ENCODE peak calls at places on chromosome 18, in eight cellular contexts. E, L, A, X, F, Z, D and W are unnamed samples.

GRCh38 chr18:76208632-76209308 is 286.3 kb downstream of the ZNF516 start:
- DNase-seq in E (no peak), L (peak; percentile 11), A (no peak), X (no peak), F (no peak), Z (no peak), D (no peak), W (no peak)

GRCh38 chr18:52750995-52751394 is 411.0 kb downstream of the DCC start:
- DNase-seq in E (no peak), L (no peak), A (no peak), X (no peak), F (no peak), Z (no peak), D (no peak), W (no peak)

GRCh38 chr18:5197032-5197434 is at the start of gene AKAIN1:
- DNase-seq in E (peak; percentile 18), L (peak; percentile 20), A (no peak), X (peak; percentile 8), F (no peak), Z (no peak), D (no peak), W (no peak)

GRCh38 chr18:13566941-13567762 is 159.2 kb downstream of the FAM210A start:
- DNase-seq in E (peak; percentile 43), L (peak; percentile 81), A (peak; percentile 86), X (peak; percentile 79), F (no peak), Z (no peak), D (no peak), W (no peak)

GRCh38 chr18:54981076-54981475 is 21.8 kb upstream of the CCDC68 start:
- DNase-seq in E (no peak), L (no peak), A (no peak), X (no peak), F (no peak), Z (no peak), D (no peak), W (no peak)

GRCh38 chr18:77054606-77055428 is 77.8 kb downstream of the MBP start:
- DNase-seq in E (peak; percentile 83), L (peak; percentile 92), A (peak; percentile 92), X (peak; percentile 92), F (peak; percentile 84), Z (peak; percentile 60), D (peak; percentile 56), W (peak; percentile 35)

GRCh38 chr18:21897811-21898210 is 157.2 kb downstream of the MIB1 start:
- DNase-seq in E (peak; percentile 23), L (peak; percentile 43), A (no peak), X (peak; percentile 46), F (no peak), Z (no peak), D (no peak), W (peak; percentile 16)

GRCh38 chr18:35029770-35030169 is 11.4 kb upstream of the MAPRE2 start:
- DNase-seq in E (no peak), L (no peak), A (no peak), X (no peak), F (no peak), Z (no peak), D (no peak), W (no peak)

GRCh38 chr18:57231846-57232245 is 85.0 kb downstream of the BOD1L2 start:
- DNase-seq in E (no peak), L (no peak), A (no peak), X (peak; percentile 35), F (no peak), Z (no peak), D (no peak), W (no peak)

GRCh38 chr18:48989304-48990284 is 38.8 kb upstream of the SMAD7 start:
- DNase-seq in E (no peak), L (no peak), A (no peak), X (no peak), F (no peak), Z (no peak), D (no peak), W (no peak)

GRCh38 chr18:33446604-33447003 is 6.1 kb upstream of the CCDC178 start:
- DNase-seq in E (no peak), L (no peak), A (no peak), X (no peak), F (no peak), Z (no peak), D (no peak), W (no peak)

GRCh38 chr18:9705183-9705864 is 2.8 kb upstream of the RAB31 start:
- DNase-seq in E (no peak), L (no peak), A (no peak), X (no peak), F (peak; percentile 29), Z (no peak), D (no peak), W (peak; percentile 52)

GRCh38 chr18:5842653-5843052 is 52.7 kb downstream of the TMEM200C start:
- DNase-seq in E (no peak), L (no peak), A (no peak), X (no peak), F (no peak), Z (no peak), D (no peak), W (no peak)